ENCODE peak calls at places on chromosomes 11 and 22, in four cellular contexts. X is body of pancreas, P is kidney epithelial cell, K is tibial artery. D is an unnamed sample.

GRCh38 chr11:58330861-58331260 is 28.0 kb downstream of the OR5B17 start:
- DNase-seq in P (no peak), K (no peak), X (no peak), D (no peak)

GRCh38 chr11:95057959-95058358 is 8.7 kb downstream of the KDM4F start:
- DNase-seq in K (no peak), X (no peak), P (no peak), D (no peak)

GRCh38 chr11:92413757-92414513 is 189.3 kb downstream of the FAT3 start:
- DNase-seq in K (no peak), P (no peak), X (no peak), D (no peak)

GRCh38 chr22:21937041-21937820 is 15.4 kb downstream of the PPM1F start:
- DNase-seq in K (peak; percentile 72), P (no peak), X (peak; percentile 51), D (no peak)

GRCh38 chr11:68206211-68206610 is 6.9 kb downstream of the KMT5B start:
- DNase-seq in K (no peak), P (peak; percentile 32), X (no peak), D (peak; percentile 42)

GRCh38 chr22:30922151-30922611 is 46.4 kb downstream of the MORC2 start:
- DNase-seq in X (peak; percentile 71), P (peak; percentile 2), K (peak; percentile 75), D (peak; percentile 4)

GRCh38 chr11:108775324-108775723 is 110.5 kb downstream of the DDX10 start:
- DNase-seq in K (no peak), X (no peak), P (no peak), D (no peak)

GRCh38 chr22:46671824-46672432 is 51.7 kb downstream of the GRAMD4 start:
- DNase-seq in K (no peak), P (no peak), X (no peak), D (no peak)

GRCh38 chr22:35634015-35634414 is 14.2 kb upstream of the APOL6 start:
- DNase-seq in X (no peak), P (no peak), K (peak; percentile 13), D (no peak)

GRCh38 chr11:44470849-44471248 is 94.6 kb upstream of the CD82 start:
- DNase-seq in P (no peak), K (no peak), X (no peak), D (no peak)

GRCh38 chr11:96012086-96012824 is 88.3 kb upstream of the MTMR2 start:
- DNase-seq in P (peak; percentile 99), K (peak; percentile 62), X (peak; percentile 35), D (peak; percentile 47)

GRCh38 chr22:32951081-32951806 is 106.9 kb downstream of the SYN3 start:
- DNase-seq in P (no peak), K (no peak), X (no peak), D (no peak)

GRCh38 chr22:47836957-47837356 is 1074.5 kb downstream of the TBC1D22A start:
- DNase-seq in X (no peak), K (no peak), P (peak; percentile 44), D (no peak)

GRCh38 chr22:47835726-47836125 is 1073.3 kb downstream of the TBC1D22A start:
- DNase-seq in K (no peak), P (peak; percentile 93), X (no peak), D (peak; percentile 31)

GRCh38 chr22:47841166-47841565 is 1078.7 kb downstream of the TBC1D22A start:
- DNase-seq in X (no peak), K (no peak), P (no peak), D (no peak)

GRCh38 chr22:47839586-47840245 is 1077.3 kb downstream of the TBC1D22A start:
- DNase-seq in X (no peak), P (no peak), K (no peak), D (no peak)

DNA sequence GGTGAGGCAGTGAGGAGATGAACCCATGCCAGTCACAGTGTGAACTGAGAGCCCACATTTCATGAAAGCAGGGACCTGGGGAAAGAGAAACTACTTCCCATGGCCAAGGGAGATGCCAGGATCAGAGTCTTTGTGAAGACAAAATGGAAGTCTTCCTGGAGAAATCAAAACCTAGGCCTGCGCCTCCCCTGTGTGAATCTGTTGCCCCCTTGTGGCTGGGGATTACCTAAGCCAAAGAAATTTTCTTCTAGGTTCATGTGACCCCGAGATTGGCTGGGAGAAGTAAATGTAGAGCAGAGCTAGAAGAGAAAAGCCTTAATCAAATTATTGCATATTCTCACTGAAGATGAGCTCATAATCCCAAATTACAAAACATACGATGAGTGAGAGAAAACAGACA is 1075.3 kb downstream of the TBC1D22A start:
- DNase-seq in K (no peak), X (peak; percentile 25), P (no peak), D (no peak)
- TF ChIP-seq CTCF in K (no peak), X (peak; percentile 38), P (peak; percentile 12), D (no peak)

GRCh38 chr11:45921561-45922424 is 663 bp upstream of the LARGE2 start:
- DNase-seq in K (peak; percentile 65), P (no peak), X (peak; percentile 97), D (no peak)
- H3K4me3 ChIP-seq in K (no peak overlapping the region), P (peak overlapping the region; percentile 14), X (peak overlapping the region; percentile 57), D (no peak overlapping the region)

GRCh38 chr11:89625171-89625570 is 84.9 kb upstream of the TRIM77 start:
- DNase-seq in P (no peak), X (no peak), K (no peak), D (no peak)
- TF ChIP-seq CTCF in P (peak; percentile 36), X (no peak), K (no peak), D (peak; percentile 16)

DNA sequence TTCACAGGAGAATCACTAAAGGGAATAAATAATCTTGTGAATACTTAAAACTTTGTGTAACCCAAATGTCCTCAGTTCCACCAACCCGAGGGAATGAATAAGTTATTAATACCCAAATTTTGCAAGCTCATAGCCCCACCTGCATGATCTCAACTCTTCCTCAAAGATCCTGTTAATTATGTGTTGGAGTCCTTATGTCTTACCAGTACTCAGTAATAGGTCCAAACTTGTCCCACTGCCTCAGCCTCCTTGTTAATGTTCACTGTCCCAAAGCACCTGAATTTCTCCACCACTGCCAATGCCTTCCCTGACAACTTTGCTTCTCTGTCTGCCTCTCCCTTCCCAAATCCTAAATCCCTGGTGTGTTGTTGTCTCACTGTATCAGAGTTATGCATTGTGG is 46.1 kb upstream of the ME3 start:
- DNase-seq in K (no peak), P (no peak), X (no peak), D (no peak)
- H3K4me3 ChIP-seq in K (no peak overlapping the region), P (no peak overlapping the region), X (no peak overlapping the region), D (no peak overlapping the region)

GRCh38 chr11:130815074-130815802 is 101.0 kb downstream of the SNX19 start:
- DNase-seq in X (no peak), K (no peak), P (no peak), D (no peak)
- TF ChIP-seq CTCF in X (no peak), K (no peak), P (no peak), D (no peak)

D was measured in HFF-Myc.